ENCODE peak calls at places on chromosomes 4 and X, in nine cellular contexts. Y is epithelial cell of esophagus; C is GM04503; K is SHP77; A is astrocyte of the spinal cord; G is RKO; I is AG08395; L is T-helper 2 cell; F is naive thymus-derived CD4-positive, alpha-beta T cell. H is an unnamed sample.
A peak's percentile ranks its signal among the peaks of the same experiment; 100 is the strongest.

GRCh38 chr4:68272860-68273259 is 27.4 kb upstream of the TMPRSS11B start:
- DNase-seq in Y (peak; percentile 54), C (no peak), K (no peak), A (peak; percentile 18), G (no peak), I (peak; percentile 5), L (no peak), F (no peak), H (no peak)

GRCh38 chrX:134631404-134632346 is 26.6 kb downstream of the PLAC1 start:
- DNase-seq in Y (no peak), C (peak; percentile 70), K (no peak), A (no peak), G (no peak), I (peak; percentile 71), L (no peak), F (no peak), H (peak; percentile 66)

GRCh38 chrX:151724563-151725337 is 8.9 kb downstream of the FATE1 start:
- DNase-seq in Y (no peak), C (no peak), K (no peak), A (no peak), G (no peak), I (no peak), L (no peak), F (no peak), H (no peak)

GRCh38 chr4:1378559-1379231 is 27.5 kb downstream of the NKX1-1 start:
- DNase-seq in Y (no peak), C (no peak), K (no peak), A (no peak), G (no peak), I (no peak), L (no peak), F (no peak), H (no peak)

GRCh38 chr4:77100234-77100633 is 24.4 kb upstream of the CCNI start:
- DNase-seq in Y (no peak), C (no peak), K (no peak), A (no peak), G (no peak), I (no peak), L (no peak), F (no peak), H (peak; percentile 21)

GRCh38 chrX:96721398-96721797 is 36.8 kb downstream of the DIAPH2 start:
- DNase-seq in Y (no peak), C (no peak), K (no peak), A (no peak), G (no peak), I (no peak), L (no peak), F (no peak), H (peak; percentile 15)

GRCh38 chrX:133913009-133913408 is 72.4 kb downstream of the GPC3 start:
- DNase-seq in Y (no peak), C (no peak), K (no peak), A (no peak), G (no peak), I (no peak), L (no peak), F (no peak), H (no peak)

GRCh38 chr4:142248946-142249345 is 597.2 kb downstream of the INPP4B start:
- DNase-seq in Y (peak; percentile 74), C (peak; percentile 58), K (no peak), A (peak; percentile 79), G (no peak), I (peak; percentile 60), L (no peak), F (no peak), H (peak; percentile 85)

GRCh38 chr4:87073187-87073569 is 138.4 kb downstream of the AFF1 start:
- DNase-seq in Y (no peak), C (no peak), K (no peak), A (no peak), G (no peak), I (no peak), L (no peak), F (no peak), H (no peak)

GRCh38 chrX:129726307-129727111 is 12.3 kb upstream of the XPNPEP2 start:
- DNase-seq in Y (peak; percentile 64), C (no peak), K (peak; percentile 8), A (peak; percentile 49), G (peak; percentile 58), I (peak; percentile 69), L (no peak), F (no peak), H (peak; percentile 68)

GRCh38 chrX:37371578-37371981 is 22.4 kb downstream of the PRRG1 start:
- DNase-seq in Y (peak; percentile 1), C (no peak), K (no peak), A (no peak), G (no peak), I (no peak), L (no peak), F (no peak), H (no peak)

GRCh38 chr4:26522478-26522877 is 32.2 kb upstream of the CCKAR start:
- DNase-seq in Y (peak; percentile 26), C (peak; percentile 37), K (no peak), A (peak; percentile 58), G (no peak), I (peak; percentile 53), L (no peak), F (no peak), H (peak; percentile 24)

GRCh38 chrX:24479924-24480722 is 15.0 kb downstream of the PDK3 start:
- DNase-seq in Y (peak; percentile 24), C (no peak), K (no peak), A (no peak), G (no peak), I (no peak), L (peak; percentile 66), F (peak; percentile 80), H (no peak)

GRCh38 chr4:1667273-1667672 is 16.8 kb downstream of the FAM53A start:
- DNase-seq in Y (no peak), C (no peak), K (no peak), A (no peak), G (no peak), I (peak; percentile 7), L (no peak), F (no peak), H (no peak)

GRCh38 chrX:138711399-138712347 is at the start of gene FGF13:
- DNase-seq in Y (peak; percentile 11), C (no peak), K (no peak), A (peak; percentile 4), G (no peak), I (peak; percentile 26), L (no peak), F (no peak), H (no peak)

GRCh38 chr4:80153800-80154546 is 43.3 kb upstream of the PRDM8 start:
- DNase-seq in Y (no peak), C (no peak), K (no peak), A (no peak), G (peak; percentile 69), I (peak; percentile 8), L (no peak), F (no peak), H (peak; percentile 45)